ENCODE peak calls at places on chromosomes 5 and 9, in five cellular contexts. D, F, S, M and K are unnamed samples.

GRCh38 chr5:149128023-149128875 is 13.0 kb upstream of the ABLIM3 start:
- DNase-seq in D (peak; percentile 60), M (peak; percentile 8), F (peak; percentile 64), S (peak; percentile 17), K (peak; percentile 87)

GRCh38 chr5:16484081-16484480 is 18.5 kb upstream of the ZNF622 start:
- DNase-seq in M (no peak), D (no peak), F (no peak), S (no peak), K (no peak)

GRCh38 chr5:133933169-133933509 is 35.3 kb downstream of the C5orf15 start:
- DNase-seq in M (no peak), S (no peak), D (no peak), F (no peak), K (no peak)

GRCh38 chr5:15008911-15009310 is 137.3 kb upstream of the ANKH start:
- DNase-seq in S (no peak), M (no peak), D (no peak), F (no peak), K (no peak)

GRCh38 chr9:99176527-99177013 is 45.2 kb downstream of the ALG2 start:
- DNase-seq in F (no peak), M (no peak), S (no peak), D (no peak), K (no peak)

GRCh38 chr9:77800924-77801551 is 152.9 kb upstream of the GNA14 start:
- DNase-seq in S (no peak), D (no peak), M (no peak), F (no peak), K (no peak)

GRCh38 chr5:2224689-2225088 is 342.0 kb upstream of the IRX4 start:
- DNase-seq in D (no peak), S (no peak), M (no peak), F (no peak), K (no peak)

GRCh38 chr9:98536542-98537173 is 172.1 kb downstream of the GABBR2 start:
- DNase-seq in F (peak; percentile 18), D (no peak), S (no peak), M (peak; percentile 5), K (peak; percentile 7)

GRCh38 chr9:69324549-69325401 is at the start of gene ENTREP1:
- DNase-seq in D (peak; percentile 44), S (peak; percentile 60), F (peak; percentile 71), M (no peak), K (peak; percentile 52)

GRCh38 chr9:130500340-130500771 is 55.6 kb downstream of the ASS1 start:
- DNase-seq in D (no peak), S (no peak), F (no peak), M (no peak), K (peak; percentile 8)

GRCh38 chr5:73702534-73702933 is 76.5 kb downstream of the ARHGEF28 start:
- DNase-seq in S (no peak), D (no peak), M (no peak), F (no peak), K (no peak)

GRCh38 chr9:97802276-97802675 is 50.8 kb upstream of the FOXE1 start:
- DNase-seq in F (peak; percentile 85), S (no peak), D (peak; percentile 89), M (no peak), K (peak; percentile 88)

GRCh38 chr5:167899490-167899889 is 392.0 kb upstream of the WWC1 start:
- DNase-seq in M (no peak), F (no peak), D (peak; percentile 86), S (no peak), K (peak; percentile 26)

DNA sequence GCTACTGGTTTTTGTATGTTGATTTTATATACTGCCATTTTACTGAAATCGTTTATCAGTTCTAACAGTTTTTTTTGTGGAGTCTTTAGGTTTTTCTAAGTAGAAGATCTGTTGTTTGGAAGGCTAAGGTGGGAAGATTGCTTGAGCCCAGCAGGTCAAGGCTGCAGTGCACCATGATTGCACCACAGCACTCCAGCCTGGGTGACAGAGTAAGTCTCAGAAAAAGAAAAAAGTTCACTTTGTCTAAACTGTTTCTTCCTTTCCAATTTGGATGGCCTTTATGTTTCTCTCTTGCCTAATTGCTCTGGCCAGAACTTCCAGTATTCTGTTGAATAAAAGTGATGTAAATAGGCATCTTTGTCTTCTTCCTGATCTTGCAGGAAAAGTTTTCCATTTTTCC is 124.5 kb upstream of the LRRTM2 start:
- DNase-seq in S (no peak), M (no peak), D (no peak), F (no peak), K (no peak)
- H3K9me2 ChIP-seq in S (no peaks in the 10 kb centered on the region), M (no peaks in the 10 kb centered on the region), D (no peaks in the 10 kb centered on the region), F (no peaks in the 10 kb centered on the region), K (no peaks in the 10 kb centered on the region)

DNA sequence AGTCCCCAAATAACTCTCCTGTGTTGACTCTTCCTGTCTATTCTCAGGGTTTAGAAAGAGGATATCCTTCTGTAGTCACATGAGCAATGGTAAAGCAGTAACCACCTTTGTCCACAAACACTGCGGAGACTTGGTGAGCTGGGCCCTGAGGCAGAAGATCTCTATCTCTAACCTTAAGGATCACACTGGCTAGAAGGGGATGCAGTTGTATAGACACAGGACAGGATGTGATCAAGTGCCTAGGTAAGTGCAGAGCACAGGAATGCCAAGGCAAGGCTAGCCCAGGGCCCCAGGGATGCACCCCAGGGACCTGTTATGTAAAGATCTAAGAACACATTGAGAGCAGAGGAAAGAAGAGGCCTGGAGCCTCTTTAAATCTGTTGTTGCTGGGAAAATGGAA is 610.5 kb downstream of the IRX1 start:
- DNase-seq in S (peak; percentile 19), F (no peak), M (no peak), D (no peak), K (no peak)
- H3K9me2 ChIP-seq in S (no peaks in the 10 kb centered on the region), F (no peaks in the 10 kb centered on the region), M (no peaks in the 10 kb centered on the region), D (no peaks in the 10 kb centered on the region), K (no peaks in the 10 kb centered on the region)

GRCh38 chr5:23400951-23401350 is 106.5 kb upstream of the PRDM9 start:
- DNase-seq in M (no peak), F (no peak), S (no peak), D (no peak), K (no peak)
- H3K9me2 ChIP-seq in M (no peaks in the 10 kb centered on the region), F (no peaks in the 10 kb centered on the region), S (no peaks in the 10 kb centered on the region), D (no peaks in the 10 kb centered on the region), K (no peaks in the 10 kb centered on the region)

GRCh38 chr9:82894961-82895902 is 167.7 kb downstream of the RASEF start:
- DNase-seq in D (no peak), F (no peak), S (no peak), M (no peak), K (no peak)
- H3K9me2 ChIP-seq in D (no peaks in the 10 kb centered on the region), F (no peaks in the 10 kb centered on the region), S (no peaks in the 10 kb centered on the region), M (no peaks in the 10 kb centered on the region), K (no peaks in the 10 kb centered on the region)